ENCODE peak calls at places on chromosomes 1 and 21, in five cellular contexts. One of them, this sample, is unnamed. For H3K27me3 and H3K36me3, the result is how much of the 10 kb centered on the place peaks cover.

GRCh38 chr1:150881331-150882070 is 5.1 kb upstream of the ARNT start:
- ATAC-seq in body of pancreas: no peak
- ATAC-seq in left lung: peak
- ATAC-seq in lung: peak
- ATAC-seq in upper lobe of left lung: peak
- ATAC-seq in this sample: peak

GRCh38 chr1:54460861-54461382 is 54.7 kb upstream of the SSBP3 start:
- ATAC-seq in body of pancreas: no peak
- ATAC-seq in left lung: no peak
- ATAC-seq in lung: no peak
- ATAC-seq in upper lobe of left lung: no peak
- ATAC-seq in this sample: no peak

GRCh38 chr1:40030528-40031135 is 9.9 kb upstream of the CAP1 start:
- ATAC-seq in body of pancreas: no peak
- ATAC-seq in left lung: no peak
- ATAC-seq in lung: no peak
- ATAC-seq in upper lobe of left lung: no peak
- ATAC-seq in this sample: no peak

GRCh38 chr21:42624936-42625335 is 28.5 kb upstream of the PDE9A start:
- ATAC-seq in body of pancreas: no peak
- ATAC-seq in left lung: no peak
- ATAC-seq in lung: no peak
- ATAC-seq in upper lobe of left lung: no peak
- ATAC-seq in this sample: no peak

GRCh38 chr1:168531605-168532345 is 12.0 kb downstream of the XCL2 start:
- ATAC-seq in body of pancreas: no peak
- ATAC-seq in left lung: no peak
- ATAC-seq in lung: no peak
- ATAC-seq in upper lobe of left lung: no peak
- ATAC-seq in this sample: no peak

GRCh38 chr1:221692643-221693042 is 49.2 kb downstream of the DUSP10 start:
- ATAC-seq in body of pancreas: no peak
- ATAC-seq in left lung: no peak
- ATAC-seq in lung: no peak
- ATAC-seq in upper lobe of left lung: no peak
- ATAC-seq in this sample: no peak

GRCh38 chr1:205026181-205026580 is 16.8 kb upstream of the CNTN2 start:
- ATAC-seq in body of pancreas: no peak
- ATAC-seq in left lung: no peak
- ATAC-seq in lung: no peak
- ATAC-seq in upper lobe of left lung: no peak
- ATAC-seq in this sample: no peak

GRCh38 chr1:70146488-70146887 is 58.9 kb downstream of the LRRC40 start:
- ATAC-seq in body of pancreas: no peak
- ATAC-seq in left lung: no peak
- ATAC-seq in lung: no peak
- ATAC-seq in upper lobe of left lung: no peak
- ATAC-seq in this sample: no peak

GRCh38 chr1:247332901-247333361 is 1.3 kb upstream of the ZNF496 start:
- ATAC-seq in body of pancreas: peak
- ATAC-seq in left lung: peak
- ATAC-seq in lung: no peak
- ATAC-seq in upper lobe of left lung: peak
- ATAC-seq in this sample: no peak

GRCh38 chr1:60895167-60896124 is 186.9 kb upstream of the NFIA start:
- ATAC-seq in body of pancreas: no peak
- ATAC-seq in left lung: no peak
- ATAC-seq in lung: no peak
- ATAC-seq in upper lobe of left lung: no peak
- ATAC-seq in this sample: no peak

GRCh38 chr1:61079898-61080336 is 2.4 kb upstream of the NFIA start:
- ATAC-seq in body of pancreas: peak
- ATAC-seq in left lung: peak
- ATAC-seq in lung: no peak
- ATAC-seq in upper lobe of left lung: peak
- ATAC-seq in this sample: peak

GRCh38 chr1:2428490-2428889 is 16.1 kb upstream of the PEX10 start:
- ATAC-seq in body of pancreas: no peak
- ATAC-seq in left lung: no peak
- ATAC-seq in lung: no peak
- ATAC-seq in upper lobe of left lung: no peak
- ATAC-seq in this sample: no peak

GRCh38 chr1:37354876-37355275 is 119.5 kb upstream of the ZC3H12A start:
- ATAC-seq in body of pancreas: no peak
- ATAC-seq in left lung: no peak
- ATAC-seq in lung: no peak
- ATAC-seq in upper lobe of left lung: no peak
- ATAC-seq in this sample: no peak

GRCh38 chr1:111624382-111624781 is 4.8 kb downstream of the RAP1A start:
- ATAC-seq in body of pancreas: no peak
- ATAC-seq in left lung: no peak
- ATAC-seq in lung: no peak
- ATAC-seq in upper lobe of left lung: no peak
- ATAC-seq in this sample: no peak

GRCh38 chr1:167746988-167747655 is 25.3 kb downstream of the MPZL1 start:
- ATAC-seq in body of pancreas: no peak
- ATAC-seq in left lung: no peak
- ATAC-seq in lung: no peak
- ATAC-seq in upper lobe of left lung: no peak
- ATAC-seq in this sample: no peak

GRCh38 chr1:23140940-23141596 is 27.6 kb downstream of the LUZP1 start:
- ATAC-seq in body of pancreas: no peak
- ATAC-seq in left lung: no peak
- ATAC-seq in lung: no peak
- ATAC-seq in upper lobe of left lung: peak
- ATAC-seq in this sample: no peak

GRCh38 chr1:48228156-48228555 is 5.6 kb downstream of the SLC5A9 start:
- ATAC-seq in body of pancreas: no peak
- ATAC-seq in left lung: peak
- ATAC-seq in lung: no peak
- ATAC-seq in upper lobe of left lung: no peak
- ATAC-seq in this sample: no peak

GRCh38 chr21:37564924-37565529 is 198.5 kb downstream of the DYRK1A start:
- ATAC-seq in body of pancreas: peak
- ATAC-seq in left lung: peak
- ATAC-seq in lung: no peak
- ATAC-seq in upper lobe of left lung: no peak
- ATAC-seq in this sample: no peak

GRCh38 chr1:25017436-25018109 is 87.5 kb upstream of the RUNX3 start:
- ATAC-seq in body of pancreas: no peak
- ATAC-seq in left lung: no peak
- ATAC-seq in lung: no peak
- ATAC-seq in upper lobe of left lung: no peak
- ATAC-seq in this sample: no peak

GRCh38 chr21:22438428-22439086 is 1440.3 kb downstream of the NCAM2 start:
- ATAC-seq in body of pancreas: no peak
- ATAC-seq in left lung: no peak
- ATAC-seq in lung: no peak
- ATAC-seq in upper lobe of left lung: no peak
- ATAC-seq in this sample: no peak
- TF ChIP-seq CTCF in body of pancreas: no peak
- TF ChIP-seq CTCF in left lung: no peak
- TF ChIP-seq CTCF in lung: no peak
- TF ChIP-seq CTCF in upper lobe of left lung: no peak
- TF ChIP-seq CTCF in this sample: no peak

GRCh38 chr1:157234705-157235273 is 96.6 kb upstream of the ETV3 start:
- ATAC-seq in body of pancreas: no peak
- ATAC-seq in left lung: no peak
- ATAC-seq in lung: no peak
- ATAC-seq in upper lobe of left lung: no peak
- ATAC-seq in this sample: no peak
- H3K27me3 ChIP-seq in body of pancreas: under half
- H3K27me3 ChIP-seq in left lung: under half
- H3K27me3 ChIP-seq in lung: under half
- H3K27me3 ChIP-seq in upper lobe of left lung: under half
- H3K27me3 ChIP-seq in this sample: under half

GRCh38 chr21:44803651-44804050 is 2.0 kb upstream of the UBE2G2 start:
- ATAC-seq in body of pancreas: no peak
- ATAC-seq in left lung: no peak
- ATAC-seq in lung: no peak
- ATAC-seq in upper lobe of left lung: no peak
- ATAC-seq in this sample: no peak
- H3K36me3 ChIP-seq in body of pancreas: under half
- H3K36me3 ChIP-seq in left lung: half or more
- H3K36me3 ChIP-seq in lung: under half
- H3K36me3 ChIP-seq in upper lobe of left lung: under half
- H3K36me3 ChIP-seq in this sample: under half

DNA sequence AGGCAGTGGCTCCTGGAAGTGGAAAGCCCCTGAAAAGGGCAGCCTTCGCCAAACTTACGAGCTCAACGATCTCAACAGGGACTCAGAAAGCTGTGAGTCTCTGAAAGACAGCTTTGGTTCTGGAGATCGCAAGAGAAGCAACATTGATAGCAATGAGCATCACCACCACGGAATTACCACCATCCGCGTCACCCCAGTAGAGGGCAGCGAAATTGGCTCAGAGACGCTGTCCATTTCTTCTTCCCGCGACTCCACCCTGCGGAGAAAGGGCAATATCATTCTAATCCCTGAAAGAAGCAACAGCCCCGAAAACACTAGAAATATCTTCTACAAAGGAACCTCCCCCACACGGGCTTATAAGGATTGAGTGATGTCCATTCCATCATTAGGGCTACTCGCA is 42.4 kb downstream of the PLPPR4 start:
- ATAC-seq in body of pancreas: no peak
- ATAC-seq in left lung: no peak
- ATAC-seq in lung: no peak
- ATAC-seq in upper lobe of left lung: no peak
- ATAC-seq in this sample: no peak
- TF ChIP-seq CTCF in body of pancreas: no peak
- TF ChIP-seq CTCF in left lung: no peak
- TF ChIP-seq CTCF in lung: no peak
- TF ChIP-seq CTCF in upper lobe of left lung: no peak
- TF ChIP-seq CTCF in this sample: no peak

DNA sequence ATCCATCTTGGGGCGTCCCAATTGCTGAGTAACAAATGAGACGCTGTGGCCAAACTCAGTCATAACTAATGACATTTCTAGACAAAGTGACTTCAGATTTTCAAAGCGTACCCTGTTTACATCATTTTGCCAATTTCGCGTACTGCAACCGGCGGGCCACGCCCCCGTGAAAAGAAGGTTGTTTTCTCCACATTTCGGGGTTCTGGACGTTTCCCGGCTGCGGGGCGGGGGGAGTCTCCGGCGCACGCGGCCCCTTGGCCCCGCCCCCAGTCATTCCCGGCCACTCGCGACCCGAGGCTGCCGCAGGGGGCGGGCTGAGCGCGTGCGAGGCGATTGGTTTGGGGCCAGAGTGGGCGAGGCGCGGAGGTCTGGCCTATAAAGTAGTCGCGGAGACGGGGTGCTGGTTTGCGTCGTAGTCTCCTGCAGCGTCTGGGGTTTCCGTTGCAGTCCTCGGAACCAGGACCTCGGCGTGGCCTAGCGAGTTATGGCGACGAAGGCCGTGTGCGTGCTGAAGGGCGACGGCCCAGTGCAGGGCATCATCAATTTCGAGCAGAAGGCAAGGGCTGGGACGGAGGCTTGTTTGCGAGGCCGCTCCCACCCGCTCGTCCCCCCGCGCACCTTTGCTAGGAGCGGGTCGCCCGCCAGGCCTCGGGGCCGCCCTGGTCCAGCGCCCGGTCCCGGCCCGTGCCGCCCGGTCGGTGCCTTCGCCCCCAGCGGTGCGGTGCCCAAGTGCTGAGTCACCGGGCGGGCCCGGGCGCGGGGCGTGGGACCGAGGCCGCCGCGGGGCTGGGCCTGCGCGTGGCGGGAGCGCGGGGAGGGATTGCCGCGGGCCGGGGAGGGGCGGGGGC is at the start of gene SOD1:
- ATAC-seq in body of pancreas: peak
- ATAC-seq in left lung: peak
- ATAC-seq in lung: peak
- ATAC-seq in upper lobe of left lung: peak
- ATAC-seq in this sample: peak
- H3K27me3 ChIP-seq in body of pancreas: under half
- H3K27me3 ChIP-seq in left lung: under half
- H3K27me3 ChIP-seq in lung: under half
- H3K27me3 ChIP-seq in upper lobe of left lung: under half
- H3K27me3 ChIP-seq in this sample: under half

DNA sequence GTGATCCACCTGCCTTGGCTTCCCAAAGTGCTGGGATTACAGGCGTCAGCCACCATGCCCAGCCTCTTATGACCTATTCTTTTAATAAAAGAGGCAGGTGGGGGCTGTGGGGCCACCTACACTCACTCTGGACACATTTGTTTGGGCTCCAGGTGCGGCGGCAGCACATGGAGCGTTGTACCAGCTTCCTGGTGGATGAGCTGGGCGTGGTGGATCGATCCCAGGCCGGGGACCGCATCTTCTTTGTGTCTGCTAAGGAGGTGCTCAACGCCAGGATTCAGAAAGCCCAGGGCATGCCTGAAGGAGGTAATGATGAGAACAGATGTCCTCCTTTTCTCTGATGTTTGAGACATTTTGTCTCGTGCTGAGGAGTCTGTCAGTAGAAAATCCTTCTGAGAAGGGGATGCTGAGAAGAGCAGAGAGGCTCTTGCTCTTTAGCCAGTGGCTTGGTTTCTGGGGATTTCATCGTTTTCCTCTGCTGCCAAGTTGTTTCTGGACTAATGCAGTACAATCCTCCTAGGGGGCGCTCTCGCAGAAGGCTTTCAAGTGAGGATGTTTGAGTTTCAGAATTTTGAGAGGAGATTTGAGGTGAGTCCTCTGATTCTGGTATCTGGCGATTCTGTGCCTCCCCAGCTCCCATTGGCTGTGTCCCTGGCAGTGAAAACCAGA is 17.9 kb upstream of the MIIP start:
- ATAC-seq in body of pancreas: no peak
- ATAC-seq in left lung: peak
- ATAC-seq in lung: no peak
- ATAC-seq in upper lobe of left lung: peak
- ATAC-seq in this sample: no peak
- H3K36me3 ChIP-seq in body of pancreas: half or more
- H3K36me3 ChIP-seq in left lung: half or more
- H3K36me3 ChIP-seq in lung: half or more
- H3K36me3 ChIP-seq in upper lobe of left lung: half or more
- H3K36me3 ChIP-seq in this sample: half or more

GRCh38 chr1:9717193-9718005 is 65.9 kb downstream of the PIK3CD start:
- ATAC-seq in body of pancreas: no peak
- ATAC-seq in left lung: peak
- ATAC-seq in lung: peak
- ATAC-seq in upper lobe of left lung: peak
- ATAC-seq in this sample: peak
- TF ChIP-seq CTCF in body of pancreas: no peak
- TF ChIP-seq CTCF in left lung: no peak
- TF ChIP-seq CTCF in lung: no peak
- TF ChIP-seq CTCF in upper lobe of left lung: no peak
- TF ChIP-seq CTCF in this sample: no peak

This sample was measured in gastroesophageal sphincter.